ENCODE peak calls at places on chromosomes 3 and 15, in eight cellular contexts. C is ELR, Y is kidney epithelial cell, R is NCI-H446, I is NCI-H510A treated with DMSO at 0.1 percent for 48 hours, L is NB4, K is T-helper 9 cell, F is ovary. G is an unnamed sample.

GRCh38 chr3:54837964-54838363 is 89.9 kb downstream of the LRTM1 start:
- DNase-seq in C (peak; percentile 48), Y (no peak), R (no peak), I (no peak), L (peak; percentile 28), K (no peak), F (no peak), G (peak; percentile 62)

GRCh38 chr15:22952826-22953579 is 27.2 kb downstream of the CYFIP1 start:
- DNase-seq in C (no peak), Y (no peak), R (peak; percentile 48), I (no peak), L (no peak), K (no peak), F (no peak), G (no peak)

GRCh38 chr15:79166311-79166955 is 75.9 kb upstream of the RASGRF1 start:
- DNase-seq in C (no peak), Y (no peak), R (no peak), I (no peak), L (no peak), K (no peak), F (no peak), G (no peak)

GRCh38 chr15:51727141-51727897 is 10.1 kb downstream of the LYSMD2 start:
- DNase-seq in C (peak; percentile 75), Y (no peak), R (no peak), I (no peak), L (peak; percentile 41), K (no peak), F (no peak), G (peak; percentile 67)

GRCh38 chr3:197434841-197435240 is 120.9 kb downstream of the BDH1 start:
- DNase-seq in C (no peak), Y (no peak), R (no peak), I (no peak), L (no peak), K (no peak), F (no peak), G (no peak)

GRCh38 chr3:31815631-31816440 is 165.2 kb downstream of the OSBPL10 start:
- DNase-seq in C (no peak), Y (no peak), R (no peak), I (no peak), L (no peak), K (no peak), F (no peak), G (peak; percentile 78)

GRCh38 chr3:172148269-172148668 is 108.9 kb downstream of the FNDC3B start:
- DNase-seq in C (peak; percentile 69), Y (no peak), R (no peak), I (no peak), L (peak; percentile 45), K (no peak), F (no peak), G (no peak)

GRCh38 chr3:20054549-20054987 is 14.3 kb downstream of the KAT2B start:
- DNase-seq in C (peak; percentile 90), Y (peak; percentile 99), R (peak; percentile 63), I (peak; percentile 55), L (peak; percentile 83), K (peak; percentile 44), F (no peak), G (peak; percentile 96)

GRCh38 chr3:128709038-128709437 is 16.9 kb upstream of the RAB7A start:
- DNase-seq in C (no peak), Y (no peak), R (no peak), I (no peak), L (no peak), K (no peak), F (no peak), G (no peak)

GRCh38 chr3:191362036-191362435 is 31.7 kb upstream of the UTS2B start:
- DNase-seq in C (no peak), Y (no peak), R (no peak), I (no peak), L (no peak), K (no peak), F (no peak), G (no peak)

GRCh38 chr3:52890735-52891134 is 6.6 kb downstream of the STIMATE start:
- DNase-seq in C (peak; percentile 62), Y (no peak), R (no peak), I (no peak), L (no peak), K (no peak), F (no peak), G (no peak)

GRCh38 chr15:28919201-28919627 is 33.4 kb downstream of the APBA2 start:
- DNase-seq in C (no peak), Y (no peak), R (no peak), I (peak; percentile 43), L (peak; percentile 46), K (no peak), F (no peak), G (no peak)

GRCh38 chr3:62602987-62603386 is 229.6 kb upstream of the FEZF2 start:
- DNase-seq in C (peak; percentile 19), Y (no peak), R (no peak), I (no peak), L (no peak), K (no peak), F (no peak), G (no peak)

GRCh38 chr3:157086053-157086761 is 73.7 kb downstream of the CCNL1 start:
- DNase-seq in C (no peak), Y (no peak), R (no peak), I (no peak), L (no peak), K (no peak), F (no peak), G (no peak)

GRCh38 chr3:132509096-132509495 is 88.0 kb upstream of the ACKR4 start:
- DNase-seq in C (peak; percentile 6), Y (no peak), R (no peak), I (no peak), L (no peak), K (no peak), F (no peak), G (no peak)

GRCh38 chr15:73686781-73687256 is 2.6 kb downstream of the CD276 start:
- DNase-seq in C (peak; percentile 94), Y (peak; percentile 63), R (no peak), I (no peak), L (peak; percentile 13), K (no peak), F (no peak), G (no peak)

GRCh38 chr3:68779261-68779660 is 153.1 kb downstream of the TAFA4 start:
- DNase-seq in C (no peak), Y (no peak), R (no peak), I (no peak), L (no peak), K (no peak), F (no peak), G (no peak)

GRCh38 chr15:88249220-88249619 is 7.3 kb downstream of the NTRK3 start:
- DNase-seq in C (no peak), Y (no peak), R (peak; percentile 65), I (no peak), L (no peak), K (no peak), F (no peak), G (peak; percentile 56)

GRCh38 chr3:13787533-13787932 is 92.3 kb downstream of the WNT7A start:
- DNase-seq in C (no peak), Y (no peak), R (no peak), I (no peak), L (no peak), K (no peak), F (no peak), G (no peak)

GRCh38 chr3:129543999-129544398 is 1.0 kb downstream of the H1-8 start:
- DNase-seq in C (no peak), Y (no peak), R (no peak), I (no peak), L (no peak), K (no peak), F (no peak), G (no peak)

GRCh38 chr3:177589041-177589650 is 391.9 kb upstream of the TBL1XR1 start:
- DNase-seq in C (no peak), Y (no peak), R (no peak), I (no peak), L (no peak), K (no peak), F (no peak), G (no peak)